ENCODE peak calls at places on chromosomes 5 and 9, in four cellular contexts. One of them, this sample, is unnamed.

GRCh38 chr5:143629871-143630658 is 181.9 kb upstream of the HMHB1 start:
- DNase-seq in pancreas: no peak
- DNase-seq in heart left ventricle: no peak
- DNase-seq in left ventricle myocardium inferior: no peak
- DNase-seq in this sample: no peak

GRCh38 chr5:7754997-7755596 is 95.8 kb downstream of the CFAP90 start:
- DNase-seq in pancreas: peak; percentile 83
- DNase-seq in left ventricle myocardium inferior: no peak
- DNase-seq in heart left ventricle: no peak
- DNase-seq in this sample: no peak

GRCh38 chr5:3381206-3381825 is 214.3 kb upstream of the IRX1 start:
- DNase-seq in left ventricle myocardium inferior: no peak
- DNase-seq in pancreas: no peak
- DNase-seq in heart left ventricle: no peak
- DNase-seq in this sample: no peak

GRCh38 chr9:86079421-86080111 is 19.8 kb downstream of the GOLM1 start:
- DNase-seq in left ventricle myocardium inferior: no peak
- DNase-seq in heart left ventricle: no peak
- DNase-seq in pancreas: no peak
- DNase-seq in this sample: no peak

GRCh38 chr9:130946778-130947617 is 8.0 kb upstream of the FIBCD1 start:
- DNase-seq in heart left ventricle: no peak
- DNase-seq in pancreas: no peak
- DNase-seq in left ventricle myocardium inferior: no peak
- DNase-seq in this sample: no peak

GRCh38 chr9:87112656-87113055 is 165.3 kb upstream of the GAS1 start:
- DNase-seq in pancreas: no peak
- DNase-seq in heart left ventricle: no peak
- DNase-seq in left ventricle myocardium inferior: no peak
- DNase-seq in this sample: no peak

GRCh38 chr9:88322906-88323566 is 65.2 kb upstream of the SPIN1 start:
- DNase-seq in pancreas: no peak
- DNase-seq in heart left ventricle: no peak
- DNase-seq in left ventricle myocardium inferior: no peak
- DNase-seq in this sample: peak; percentile 76

GRCh38 chr9:15885464-15885863 is 332.6 kb downstream of the CCDC171 start:
- DNase-seq in left ventricle myocardium inferior: no peak
- DNase-seq in pancreas: no peak
- DNase-seq in heart left ventricle: no peak
- DNase-seq in this sample: no peak

GRCh38 chr5:61139931-61140330 is 22.3 kb downstream of the SMIM15 start:
- DNase-seq in heart left ventricle: no peak
- DNase-seq in pancreas: no peak
- DNase-seq in left ventricle myocardium inferior: no peak
- DNase-seq in this sample: no peak
- H3K4me1 ChIP-seq in heart left ventricle: no peaks in the 10 kb centered on the region
- H3K4me1 ChIP-seq in pancreas: no peaks in the 10 kb centered on the region
- H3K4me1 ChIP-seq in left ventricle myocardium inferior: no peaks in the 10 kb centered on the region
- H3K4me1 ChIP-seq in this sample: no peaks in the 10 kb centered on the region

DNA sequence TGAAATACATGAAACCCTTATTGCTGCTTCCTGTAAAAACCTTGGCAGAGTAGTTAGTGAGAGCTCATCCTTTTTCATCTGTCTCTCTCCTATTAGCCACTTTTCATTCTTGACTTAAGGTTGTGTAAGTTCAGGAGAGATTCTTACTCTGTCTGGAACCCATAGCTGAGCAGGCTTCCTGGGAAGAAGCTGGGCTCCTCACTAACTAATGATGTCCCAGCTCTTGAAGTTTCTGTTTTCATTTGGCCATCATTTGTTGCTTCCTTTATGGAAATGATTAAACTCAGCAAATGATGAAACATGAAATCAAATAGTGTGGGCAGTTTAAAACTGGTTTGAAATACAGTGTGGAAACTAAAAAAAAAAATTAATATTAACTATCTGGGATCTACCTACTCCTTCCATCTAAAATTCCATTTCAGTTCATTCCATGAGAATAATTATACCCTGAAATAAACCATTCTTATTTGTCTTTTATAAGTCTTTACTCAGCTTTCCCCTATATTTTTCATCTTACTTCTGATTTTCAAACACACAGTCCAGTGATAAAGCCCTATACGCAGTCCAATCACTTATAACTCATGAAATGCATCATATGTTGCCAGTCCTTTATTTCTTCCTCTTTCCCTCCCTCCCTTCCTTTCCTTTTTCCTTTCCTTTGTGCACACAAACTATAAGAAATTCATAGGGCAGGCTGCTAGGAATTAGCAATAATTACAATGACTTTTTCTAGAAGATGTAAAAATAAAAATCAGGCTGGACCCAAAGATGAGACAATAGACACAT is 58.6 kb upstream of the RPS23 start:
- DNase-seq in left ventricle myocardium inferior: no peak
- DNase-seq in heart left ventricle: no peak
- DNase-seq in pancreas: no peak
- DNase-seq in this sample: no peak
- H3K4me1 ChIP-seq in left ventricle myocardium inferior: peaks cover 52% of the 10 kb centered on the region
- H3K4me1 ChIP-seq in heart left ventricle: peaks cover 46% of the 10 kb centered on the region
- H3K4me1 ChIP-seq in pancreas: no peaks in the 10 kb centered on the region
- H3K4me1 ChIP-seq in this sample: no peaks in the 10 kb centered on the region

GRCh38 chr5:132383984-132384383 is 14.5 kb downstream of the SLC22A5 start:
- DNase-seq in left ventricle myocardium inferior: no peak
- DNase-seq in heart left ventricle: no peak
- DNase-seq in pancreas: no peak
- DNase-seq in this sample: no peak

GRCh38 chr5:132384506-132384905 is 15.0 kb downstream of the SLC22A5 start:
- DNase-seq in pancreas: no peak
- DNase-seq in left ventricle myocardium inferior: no peak
- DNase-seq in heart left ventricle: no peak
- DNase-seq in this sample: no peak

GRCh38 chr5:132387649-132388117 is 18.2 kb downstream of the SLC22A5 start:
- DNase-seq in pancreas: no peak
- DNase-seq in heart left ventricle: peak; percentile 69
- DNase-seq in left ventricle myocardium inferior: peak; percentile 48
- DNase-seq in this sample: peak; percentile 80

GRCh38 chr5:132386644-132387286 is 17.3 kb downstream of the SLC22A5 start:
- DNase-seq in heart left ventricle: peak; percentile 71
- DNase-seq in left ventricle myocardium inferior: peak; percentile 71
- DNase-seq in pancreas: peak; percentile 67
- DNase-seq in this sample: peak; percentile 82

DNA sequence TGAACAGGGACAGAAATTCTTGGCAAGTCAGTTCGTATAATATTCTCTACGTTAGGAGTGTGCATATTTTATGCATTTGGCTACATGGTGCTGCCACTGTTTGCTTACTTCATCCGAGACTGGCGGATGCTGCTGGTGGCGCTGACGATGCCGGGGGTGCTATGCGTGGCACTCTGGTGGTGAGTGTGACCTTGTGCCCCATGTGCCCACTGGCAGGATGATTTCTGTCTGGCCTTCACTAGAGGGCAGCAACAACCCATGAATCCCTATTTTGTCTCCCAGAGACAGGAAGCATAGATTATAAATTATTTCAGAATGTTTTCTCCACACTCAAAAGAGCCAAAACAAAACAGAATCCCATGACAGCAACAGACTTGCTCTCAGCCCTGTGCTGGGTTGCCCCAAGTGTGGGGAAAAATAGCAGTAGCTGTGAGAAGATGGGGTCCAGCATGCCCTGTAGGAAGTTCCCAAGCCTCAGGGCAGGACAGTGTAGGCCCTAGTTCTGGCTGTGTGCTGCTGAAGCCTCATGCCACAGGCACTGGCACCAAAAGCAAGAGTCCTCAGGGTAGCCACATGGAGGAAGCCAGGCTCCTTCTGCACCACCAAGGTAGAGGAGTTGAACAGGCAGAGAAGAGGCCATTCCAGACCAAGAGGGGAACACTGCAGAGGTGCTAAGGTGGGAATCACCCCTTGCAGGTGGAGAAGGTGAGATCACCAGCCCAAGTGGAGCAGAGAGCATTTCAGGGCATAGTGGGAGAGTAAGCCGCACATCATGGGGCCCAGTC is 16.0 kb downstream of the SLC22A5 start:
- DNase-seq in pancreas: no peak
- DNase-seq in left ventricle myocardium inferior: no peak
- DNase-seq in heart left ventricle: no peak
- DNase-seq in this sample: no peak
- H3K4me1 ChIP-seq in pancreas: peaks cover 8% of the 10 kb centered on the region
- H3K4me1 ChIP-seq in left ventricle myocardium inferior: peaks cover 71% of the 10 kb centered on the region
- H3K4me1 ChIP-seq in heart left ventricle: peaks cover 55% of the 10 kb centered on the region
- H3K4me1 ChIP-seq in this sample: peaks cover 11% of the 10 kb centered on the region

DNA sequence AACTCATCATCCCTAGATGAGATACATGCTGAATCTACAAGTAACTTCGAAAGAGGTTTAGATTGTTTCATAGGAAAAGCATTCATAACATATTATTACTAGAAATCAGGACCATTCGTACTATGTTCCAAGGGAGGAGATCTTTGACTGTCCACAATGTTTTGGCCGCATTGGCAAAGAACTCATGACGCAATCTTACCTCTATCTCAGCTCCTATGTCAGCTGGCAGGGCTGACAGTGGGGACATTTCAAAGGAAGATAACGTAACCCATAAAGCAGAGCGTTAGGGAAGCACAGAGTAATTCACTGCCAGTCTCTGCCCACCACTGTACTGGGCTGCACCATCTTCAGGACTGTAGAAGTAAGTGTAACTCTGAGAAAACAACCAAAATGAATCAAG is 69.7 kb downstream of the EFNA5 start:
- DNase-seq in left ventricle myocardium inferior: no peak
- DNase-seq in pancreas: no peak
- DNase-seq in heart left ventricle: peak; percentile 54
- DNase-seq in this sample: no peak
- H3K4me1 ChIP-seq in left ventricle myocardium inferior: peaks cover 61% of the 10 kb centered on the region
- H3K4me1 ChIP-seq in pancreas: no peaks in the 10 kb centered on the region
- H3K4me1 ChIP-seq in heart left ventricle: peaks cover 18% of the 10 kb centered on the region
- H3K4me1 ChIP-seq in this sample: no peaks in the 10 kb centered on the region

GRCh38 chr9:133974631-133975341 is 17.3 kb downstream of the VAV2 start:
- DNase-seq in pancreas: peak; percentile 64
- DNase-seq in left ventricle myocardium inferior: no peak
- DNase-seq in heart left ventricle: no peak
- DNase-seq in this sample: no peak
- H3K4me1 ChIP-seq in pancreas: peaks cover 52% of the 10 kb centered on the region
- H3K4me1 ChIP-seq in left ventricle myocardium inferior: peaks cover 22% of the 10 kb centered on the region
- H3K4me1 ChIP-seq in heart left ventricle: peaks cover 17% of the 10 kb centered on the region
- H3K4me1 ChIP-seq in this sample: peaks cover 36% of the 10 kb centered on the region

GRCh38 chr5:1881731-1882336 is 891 bp downstream of the IRX4 start:
- DNase-seq in heart left ventricle: no peak
- DNase-seq in left ventricle myocardium inferior: no peak
- DNase-seq in pancreas: no peak
- DNase-seq in this sample: no peak

GRCh38 chr5:1882337-1883119 is at the start of gene IRX4:
- DNase-seq in heart left ventricle: peak; percentile 27
- DNase-seq in left ventricle myocardium inferior: no peak
- DNase-seq in pancreas: peak; percentile 54
- DNase-seq in this sample: no peak

GRCh38 chr5:1879292-1880263 is 3.1 kb downstream of the IRX4 start:
- DNase-seq in pancreas: no peak
- DNase-seq in heart left ventricle: no peak
- DNase-seq in left ventricle myocardium inferior: no peak
- DNase-seq in this sample: no peak

GRCh38 chr5:1881273-1881586 is 1.5 kb downstream of the IRX4 start:
- DNase-seq in pancreas: no peak
- DNase-seq in heart left ventricle: no peak
- DNase-seq in left ventricle myocardium inferior: no peak
- DNase-seq in this sample: no peak

GRCh38 chr5:1880377-1881272 is 2.1 kb downstream of the IRX4 start:
- DNase-seq in pancreas: no peak
- DNase-seq in left ventricle myocardium inferior: no peak
- DNase-seq in heart left ventricle: no peak
- DNase-seq in this sample: no peak
- H3K4me1 ChIP-seq in pancreas: peaks cover 5% of the 10 kb centered on the region
- H3K4me1 ChIP-seq in left ventricle myocardium inferior: peaks cover 50% of the 10 kb centered on the region
- H3K4me1 ChIP-seq in heart left ventricle: peaks cover 20% of the 10 kb centered on the region
- H3K4me1 ChIP-seq in this sample: no peaks in the 10 kb centered on the region

GRCh38 chr5:78621269-78621871 is 27.2 kb downstream of the LHFPL2 start:
- DNase-seq in left ventricle myocardium inferior: no peak
- DNase-seq in heart left ventricle: no peak
- DNase-seq in pancreas: no peak
- DNase-seq in this sample: no peak

GRCh38 chr5:78624992-78625391 is 23.6 kb downstream of the LHFPL2 start:
- DNase-seq in pancreas: no peak
- DNase-seq in heart left ventricle: no peak
- DNase-seq in left ventricle myocardium inferior: no peak
- DNase-seq in this sample: no peak

GRCh38 chr5:78626009-78626571 is 22.5 kb downstream of the LHFPL2 start:
- DNase-seq in pancreas: no peak
- DNase-seq in left ventricle myocardium inferior: no peak
- DNase-seq in heart left ventricle: no peak
- DNase-seq in this sample: no peak

GRCh38 chr5:78622302-78622971 is 26.1 kb downstream of the LHFPL2 start:
- DNase-seq in pancreas: no peak
- DNase-seq in heart left ventricle: no peak
- DNase-seq in left ventricle myocardium inferior: no peak
- DNase-seq in this sample: no peak

GRCh38 chr5:78624011-78624541 is 24.5 kb downstream of the LHFPL2 start:
- DNase-seq in left ventricle myocardium inferior: no peak
- DNase-seq in heart left ventricle: no peak
- DNase-seq in pancreas: no peak
- DNase-seq in this sample: no peak
- H3K4me1 ChIP-seq in left ventricle myocardium inferior: peaks cover 53% of the 10 kb centered on the region
- H3K4me1 ChIP-seq in heart left ventricle: peaks cover 13% of the 10 kb centered on the region
- H3K4me1 ChIP-seq in pancreas: no peaks in the 10 kb centered on the region
- H3K4me1 ChIP-seq in this sample: no peaks in the 10 kb centered on the region

GRCh38 chr5:124650960-124651662 is 95.3 kb downstream of the ZNF608 start:
- DNase-seq in pancreas: no peak
- DNase-seq in heart left ventricle: no peak
- DNase-seq in left ventricle myocardium inferior: no peak
- DNase-seq in this sample: no peak

GRCh38 chr5:124647393-124647792 is 99.0 kb downstream of the ZNF608 start:
- DNase-seq in pancreas: no peak
- DNase-seq in left ventricle myocardium inferior: no peak
- DNase-seq in heart left ventricle: no peak
- DNase-seq in this sample: no peak

GRCh38 chr5:124649548-124650501 is 96.6 kb downstream of the ZNF608 start:
- DNase-seq in left ventricle myocardium inferior: peak; percentile 73
- DNase-seq in pancreas: no peak
- DNase-seq in heart left ventricle: peak; percentile 77
- DNase-seq in this sample: peak; percentile 69

GRCh38 chr5:124651663-124652513 is 94.6 kb downstream of the ZNF608 start:
- DNase-seq in left ventricle myocardium inferior: peak; percentile 86
- DNase-seq in heart left ventricle: peak; percentile 90
- DNase-seq in pancreas: peak; percentile 89
- DNase-seq in this sample: peak; percentile 87

DNA sequence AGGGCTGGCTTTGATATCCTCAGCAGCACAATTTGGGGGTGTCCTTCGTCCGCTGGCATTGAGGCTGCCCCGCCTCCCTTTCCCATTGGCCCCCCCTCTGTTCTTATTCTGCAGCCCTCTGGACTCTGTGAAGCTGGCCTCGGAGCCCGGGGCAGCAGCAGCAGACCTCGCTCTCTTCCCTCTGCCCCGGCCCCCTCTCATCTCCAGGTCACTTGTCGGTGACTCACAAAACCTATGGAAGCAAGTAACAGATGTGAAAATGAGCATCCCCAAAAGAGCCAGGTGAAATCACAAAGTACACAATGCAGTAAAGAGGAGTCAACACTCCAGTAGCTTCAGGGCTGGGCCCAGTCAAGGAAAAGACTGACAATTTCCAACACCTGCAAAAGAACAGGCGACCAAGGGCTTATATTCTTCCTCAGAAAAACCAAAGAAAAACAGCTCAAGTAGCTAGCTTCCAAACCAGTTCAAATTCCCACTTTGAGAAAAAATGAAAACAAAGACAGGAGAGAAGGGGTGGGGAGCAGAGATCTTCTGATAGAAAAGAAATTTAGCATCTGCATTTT is 97.5 kb downstream of the ZNF608 start:
- DNase-seq in pancreas: no peak
- DNase-seq in heart left ventricle: no peak
- DNase-seq in left ventricle myocardium inferior: no peak
- DNase-seq in this sample: no peak
- H3K4me1 ChIP-seq in pancreas: peaks cover 11% of the 10 kb centered on the region
- H3K4me1 ChIP-seq in heart left ventricle: peaks cover 45% of the 10 kb centered on the region
- H3K4me1 ChIP-seq in left ventricle myocardium inferior: peaks cover 49% of the 10 kb centered on the region
- H3K4me1 ChIP-seq in this sample: peaks cover 10% of the 10 kb centered on the region